ENCODE peak calls at places on chromosomes 16 and 17, in five cellular contexts. P, E, I, Y and U are unnamed samples.

GRCh38 chr17:43416998-43417891 is 18.5 kb downstream of the ARL4D start:
- DNase-seq in I (no peak), P (peak), E (peak), Y (peak), U (no peak)

GRCh38 chr17:77892469-77893143 is 65.9 kb upstream of the TNRC6C start:
- DNase-seq in I (no peak), P (no peak), Y (no peak), E (no peak), U (no peak)

GRCh38 chr17:82077617-82078358 is 12.2 kb upstream of the DUS1L start:
- DNase-seq in I (no peak), E (peak), Y (peak), P (no peak), U (no peak)

GRCh38 chr17:49552070-49552751 is 23.5 kb upstream of the NXPH3 start:
- DNase-seq in Y (no peak), E (no peak), I (no peak), P (peak), U (no peak)

GRCh38 chr17:36133629-36134259 is 30.1 kb downstream of the CCL4 start:
- DNase-seq in E (peak), I (no peak), Y (peak), P (peak), U (no peak)

GRCh38 chr16:58025351-58026138 is at the start of gene MMP15:
- DNase-seq in P (peak), Y (peak), E (peak), I (no peak), U (no peak)

GRCh38 chr16:71635632-71636031 is 9.6 kb downstream of the MARVELD3 start:
- DNase-seq in Y (no peak), I (no peak), E (no peak), P (no peak), U (no peak)

GRCh38 chr16:89035013-89035697 is 58.1 kb upstream of the CBFA2T3 start:
- DNase-seq in P (no peak), E (no peak), I (no peak), Y (no peak), U (no peak)

GRCh38 chr16:31138621-31139578 is 3.4 kb upstream of the PRSS8 start:
- DNase-seq in P (no peak), I (peak), E (peak), Y (peak), U (peak)

GRCh38 chr16:85415196-85415988 is 197.7 kb upstream of the GSE1 start:
- DNase-seq in Y (no peak), P (peak), E (no peak), I (no peak), U (no peak)

GRCh38 chr16:5444181-5444580 is 346.6 kb upstream of the EEF2KMT start:
- DNase-seq in P (no peak), Y (no peak), E (no peak), I (no peak), U (no peak)

GRCh38 chr17:921161-921560 is 58.4 kb downstream of the NXN start:
- DNase-seq in I (no peak), E (no peak), Y (peak), P (no peak), U (no peak)

GRCh38 chr17:14201595-14201994 is 35.1 kb downstream of the CDRT15 start:
- DNase-seq in Y (no peak), P (no peak), I (no peak), E (no peak), U (no peak)

GRCh38 chr16:53507464-53508180 is 4.6 kb upstream of the AKTIP start:
- DNase-seq in E (no peak), I (no peak), Y (no peak), P (peak), U (no peak)
- TF ChIP-seq CTCF in E (no peak), I (no peak), Y (no peak), P (no peak), U (no peak)

GRCh38 chr17:37220609-37220953 is 155.2 kb upstream of the C17orf78 start:
- DNase-seq in P (no peak), Y (peak), E (peak), I (no peak), U (no peak)
- TF ChIP-seq CTCF in P (no peak), Y (peak), E (peak), I (no peak), U (no peak)

GRCh38 chr17:80259642-80260535 is 763 bp upstream of the RNF213 start:
- DNase-seq in P (peak), Y (peak), E (peak), I (no peak), U (no peak)
- TF ChIP-seq CTCF in P (no peak), Y (no peak), E (no peak), I (no peak), U (no peak)

GRCh38 chr16:30065112-30065942 is at the start of gene ALDOA:
- DNase-seq in P (peak), Y (peak), E (peak), I (peak), U (peak)
- TF ChIP-seq CTCF in P (no peak), Y (no peak), E (no peak), I (no peak), U (no peak)

GRCh38 chr17:3808701-3809100 is 7.7 kb upstream of the ITGAE start:
- DNase-seq in P (no peak), Y (no peak), I (no peak), E (no peak), U (no peak)
- TF ChIP-seq CTCF in P (no peak), Y (no peak), I (no peak), E (no peak), U (no peak)